ENCODE peak calls at places on chromosomes 13 and 19, in eight cellular contexts. Z is NCI-H69, B is HAP-1, T is substantia nigra, I is MCF 10A, A is activated T-cell treated with anti-CD3 and anti-CD28 coated beads for 1 hour, N is iPS-NIHi11, L is endothelial cell. C is an unnamed sample.
A peak's percentile ranks its signal among the peaks of the same experiment; 100 is the strongest.

GRCh38 chr19:24074720-24075119 is 12.3 kb upstream of the ZNF254 start:
- DNase-seq in Z (no peak), B (no peak), T (no peak), I (peak; percentile 93), A (no peak), N (no peak), L (no peak), C (no peak)

GRCh38 chr13:113562866-113563265 is 21.7 kb upstream of the TFDP1 start:
- DNase-seq in Z (no peak), B (peak; percentile 3), T (no peak), I (no peak), A (no peak), N (no peak), L (no peak), C (no peak)

GRCh38 chr19:19463348-19464117 is 51.8 kb downstream of the TSSK6 start:
- DNase-seq in Z (peak; percentile 16), B (no peak), T (no peak), I (no peak), A (no peak), N (no peak), L (no peak), C (no peak)

GRCh38 chr19:12833747-12834417 is 497 bp downstream of the RTBDN start:
- DNase-seq in Z (peak; percentile 91), B (peak; percentile 83), T (no peak), I (peak; percentile 47), A (no peak), N (peak; percentile 75), L (no peak), C (no peak)

GRCh38 chr13:109224033-109224432 is 562.4 kb downstream of the IRS2 start:
- DNase-seq in Z (no peak), B (no peak), T (no peak), I (no peak), A (no peak), N (no peak), L (no peak), C (no peak)

GRCh38 chr19:55563261-55563690 is 17.4 kb downstream of the ZNF579 start:
- DNase-seq in Z (peak; percentile 53), B (no peak), T (no peak), I (no peak), A (no peak), N (peak; percentile 20), L (no peak), C (no peak)

GRCh38 chr13:98410591-98410990 is 166.3 kb downstream of the STK24 start:
- DNase-seq in Z (no peak), B (no peak), T (no peak), I (no peak), A (no peak), N (no peak), L (no peak), C (no peak)

GRCh38 chr19:44598355-44598754 is 15.0 kb upstream of the IGSF23 start:
- DNase-seq in Z (no peak), B (no peak), T (no peak), I (no peak), A (no peak), N (no peak), L (no peak), C (no peak)

GRCh38 chr13:75120071-75120470 is 361.9 kb downstream of the TBC1D4 start:
- DNase-seq in Z (no peak), B (no peak), T (no peak), I (no peak), A (no peak), N (no peak), L (no peak), C (no peak)

GRCh38 chr19:18683109-18683954 is at the start of gene CRTC1:
- DNase-seq in Z (peak; percentile 94), B (peak; percentile 96), T (peak; percentile 71), I (peak; percentile 87), A (peak; percentile 91), N (peak; percentile 98), L (peak; percentile 94), C (peak; percentile 91)

GRCh38 chr13:94217370-94217769 is 262.1 kb downstream of the DCT start:
- DNase-seq in Z (peak; percentile 35), B (no peak), T (no peak), I (no peak), A (no peak), N (no peak), L (no peak), C (no peak)

GRCh38 chr19:48556163-48556562 is 4.2 kb downstream of the SULT2B1 start:
- DNase-seq in Z (peak; percentile 69), B (no peak), T (no peak), I (peak; percentile 87), A (no peak), N (peak; percentile 31), L (no peak), C (no peak)

GRCh38 chr13:98856983-98857382 is 104.5 kb upstream of the SLC15A1 start:
- DNase-seq in Z (no peak), B (no peak), T (no peak), I (no peak), A (no peak), N (no peak), L (no peak), C (no peak)

GRCh38 chr19:48815870-48816501 is 5.2 kb upstream of the BCAT2 start:
- DNase-seq in Z (peak; percentile 84), B (no peak), T (no peak), I (no peak), A (no peak), N (no peak), L (no peak), C (no peak)

GRCh38 chr19:54607782-54608150 is 14.3 kb downstream of the LILRA1 start:
- DNase-seq in Z (no peak), B (no peak), T (no peak), I (no peak), A (no peak), N (no peak), L (no peak), C (no peak)

GRCh38 chr13:24270639-24271131 is 38.7 kb upstream of the C1QTNF9 start:
- DNase-seq in Z (no peak), B (peak; percentile 23), T (peak; percentile 69), I (peak; percentile 47), A (peak; percentile 40), N (no peak), L (no peak), C (no peak)

GRCh38 chr19:41421314-41421713 is 5.9 kb downstream of the B3GNT8 start:
- DNase-seq in Z (peak; percentile 73), B (no peak), T (no peak), I (no peak), A (no peak), N (no peak), L (no peak), C (no peak)

GRCh38 chr13:109336730-109337129 is 449.7 kb downstream of the IRS2 start:
- DNase-seq in Z (no peak), B (no peak), T (no peak), I (peak; percentile 19), A (no peak), N (no peak), L (no peak), C (no peak)

GRCh38 chr13:44575741-44576395 is at the start of gene TSC22D1:
- DNase-seq in Z (peak; percentile 62), B (peak; percentile 58), T (peak; percentile 64), I (peak; percentile 38), A (peak; percentile 54), N (peak; percentile 35), L (peak; percentile 50), C (peak; percentile 49)

GRCh38 chr13:31896427-31896826 is 135.1 kb upstream of the FRY start:
- DNase-seq in Z (peak; percentile 87), B (peak; percentile 69), T (no peak), I (peak; percentile 55), A (no peak), N (peak; percentile 15), L (no peak), C (no peak)

GRCh38 chr19:16258440-16258903 is 60.8 kb downstream of the AP1M1 start:
- DNase-seq in Z (no peak), B (no peak), T (peak; percentile 10), I (no peak), A (no peak), N (no peak), L (peak; percentile 68), C (no peak)

GRCh38 chr19:42140125-42140754 is 8.0 kb upstream of the POU2F2 start:
- DNase-seq in Z (no peak), B (peak; percentile 78), T (no peak), I (peak; percentile 51), A (no peak), N (peak; percentile 83), L (peak; percentile 89), C (no peak)

GRCh38 chr19:41425174-41426115 is 1.7 kb downstream of the B3GNT8 start:
- DNase-seq in Z (no peak), B (no peak), T (no peak), I (no peak), A (no peak), N (no peak), L (no peak), C (no peak)

GRCh38 chr13:114200673-114201005 is 21.6 kb downstream of the CFAP97D2 start:
- DNase-seq in Z (no peak), B (no peak), T (no peak), I (no peak), A (no peak), N (peak; percentile 42), L (no peak), C (no peak)

GRCh38 chr19:48064509-48064908 is 20.6 kb upstream of the CABP5 start:
- DNase-seq in Z (no peak), B (no peak), T (no peak), I (no peak), A (no peak), N (no peak), L (no peak), C (no peak)

GRCh38 chr19:11538232-11539036 is at the start of gene CNN1:
- DNase-seq in Z (no peak), B (peak; percentile 39), T (no peak), I (no peak), A (no peak), N (peak; percentile 85), L (peak; percentile 31), C (no peak)

GRCh38 chr19:1235625-1236538 is 1.9 kb downstream of the CBARP start:
- DNase-seq in Z (peak; percentile 34), B (no peak), T (no peak), I (no peak), A (no peak), N (no peak), L (no peak), C (no peak)

GRCh38 chr19:15666883-15667282 is 6.0 kb upstream of the CYP4F12 start:
- DNase-seq in Z (no peak), B (no peak), T (no peak), I (no peak), A (no peak), N (no peak), L (no peak), C (no peak)

GRCh38 chr19:40144151-40144550 is 47.1 kb upstream of the MAP3K10 start:
- DNase-seq in Z (no peak), B (no peak), T (no peak), I (no peak), A (no peak), N (no peak), L (no peak), C (no peak)

GRCh38 chr13:52767949-52768516 is 28.4 kb upstream of the CNMD start:
- DNase-seq in Z (no peak), B (no peak), T (no peak), I (no peak), A (no peak), N (no peak), L (no peak), C (no peak)

GRCh38 chr19:46610851-46611770 is 10.0 kb downstream of the CALM3 start:
- DNase-seq in Z (no peak), B (no peak), T (no peak), I (no peak), A (no peak), N (peak; percentile 7), L (no peak), C (no peak)

GRCh38 chr13:101785858-101786257 is 333.4 kb downstream of the ITGBL1 start:
- DNase-seq in Z (peak; percentile 93), B (peak; percentile 7), T (no peak), I (peak; percentile 54), A (no peak), N (peak; percentile 71), L (peak; percentile 49), C (no peak)

GRCh38 chr13:107882708-107883560 is 332.4 kb downstream of the LIG4 start:
- DNase-seq in Z (no peak), B (no peak), T (no peak), I (no peak), A (no peak), N (no peak), L (no peak), C (no peak)

GRCh38 chr13:107351305-107351704 is 783.4 kb upstream of the ARGLU1 start:
- DNase-seq in Z (no peak), B (no peak), T (no peak), I (no peak), A (no peak), N (no peak), L (no peak), C (no peak)

C was measured in stimulated activated CD8-positive, alpha-beta memory T cell treated with anti-CD3 and anti-CD28 coated beads, Interleukin-12 subunit alpha, Interleukin-12 subunit beta, amount 100 ng/mL, for 1 hour.